ENCODE peak calls at places on chromosomes 4 and X, in six cellular contexts. P, I, F, O, G and A are unnamed samples.

GRCh38 chrX:95044331-95044730 is 1370.3 kb downstream of the FAM133A start:
- DNase-seq in P (no peak), I (no peak), F (no peak), O (no peak), G (no peak), A (no peak)

GRCh38 chr4:127776620-127777019 is 5.5 kb upstream of the HSPA4L start:
- DNase-seq in P (no peak), I (no peak), F (no peak), O (no peak), G (no peak), A (no peak)

GRCh38 chrX:104647084-104647483 is 81.1 kb downstream of the IL1RAPL2 start:
- DNase-seq in P (no peak), I (peak; percentile 15), F (no peak), O (no peak), G (no peak), A (no peak)

GRCh38 chr4:39976945-39977488 is 694 bp downstream of the PDS5A start:
- DNase-seq in P (peak; percentile 42), I (peak; percentile 91), F (peak; percentile 56), O (no peak), G (peak; percentile 72), A (no peak)

GRCh38 chr4:96093057-96093456 is 253.2 kb downstream of the PDHA2 start:
- DNase-seq in P (no peak), I (no peak), F (no peak), O (no peak), G (no peak), A (no peak)

GRCh38 chr4:52640808-52641595 is 18.1 kb downstream of the USP46 start:
- DNase-seq in P (peak; percentile 65), I (no peak), F (no peak), O (no peak), G (no peak), A (no peak)

GRCh38 chr4:73575667-73576066 is 44.6 kb downstream of the RASSF6 start:
- DNase-seq in P (no peak), I (no peak), F (no peak), O (no peak), G (no peak), A (no peak)

GRCh38 chrX:87064522-87064921 is 453.1 kb upstream of the KLHL4 start:
- DNase-seq in P (no peak), I (no peak), F (no peak), O (no peak), G (no peak), A (no peak)

GRCh38 chr4:142579483-142579882 is 266.6 kb downstream of the INPP4B start:
- DNase-seq in P (no peak), I (no peak), F (no peak), O (no peak), G (no peak), A (no peak)

GRCh38 chr4:116796022-116796421 is 289.4 kb downstream of the TRAM1L1 start:
- DNase-seq in P (no peak), I (no peak), F (no peak), O (no peak), G (no peak), A (no peak)

GRCh38 chr4:113467581-113467980 is 294.0 kb downstream of the CAMK2D start:
- DNase-seq in P (peak; percentile 76), I (no peak), F (no peak), O (peak; percentile 38), G (no peak), A (no peak)

GRCh38 chrX:103356897-103357296 is 591 bp downstream of the TCEAL9 start:
- DNase-seq in P (peak; percentile 28), I (peak; percentile 48), F (peak; percentile 59), O (no peak), G (no peak), A (no peak)

GRCh38 chr4:130192787-130193186 is 1096.8 kb downstream of the C4orf33 start:
- DNase-seq in P (no peak), I (no peak), F (no peak), O (no peak), G (no peak), A (no peak)
- H3K36me3 ChIP-seq in P (no peaks in the 10 kb centered on the region), I (no peaks in the 10 kb centered on the region), F (no peaks in the 10 kb centered on the region), O (no peaks in the 10 kb centered on the region), G (no peaks in the 10 kb centered on the region), A (no peaks in the 10 kb centered on the region)

GRCh38 chr4:89835413-89835812 is 1.5 kb downstream of the SNCA start:
- DNase-seq in P (no peak), I (no peak), F (no peak), O (no peak), G (no peak), A (no peak)
- TF ChIP-seq CTCF in P (no peak), I (no peak), F (no peak), O (no peak), G (no peak), A (no peak)

GRCh38 chr4:138193963-138194362 is 48.2 kb downstream of the SLC7A11 start:
- DNase-seq in P (no peak), I (no peak), F (no peak), O (no peak), G (no peak), A (no peak)
- H3K36me3 ChIP-seq in P (no peaks in the 10 kb centered on the region), I (no peaks in the 10 kb centered on the region), F (no peaks in the 10 kb centered on the region), O (peaks cover 2% of the 10 kb centered on the region), G (no peaks in the 10 kb centered on the region), A (peaks cover 47% of the 10 kb centered on the region)

DNA sequence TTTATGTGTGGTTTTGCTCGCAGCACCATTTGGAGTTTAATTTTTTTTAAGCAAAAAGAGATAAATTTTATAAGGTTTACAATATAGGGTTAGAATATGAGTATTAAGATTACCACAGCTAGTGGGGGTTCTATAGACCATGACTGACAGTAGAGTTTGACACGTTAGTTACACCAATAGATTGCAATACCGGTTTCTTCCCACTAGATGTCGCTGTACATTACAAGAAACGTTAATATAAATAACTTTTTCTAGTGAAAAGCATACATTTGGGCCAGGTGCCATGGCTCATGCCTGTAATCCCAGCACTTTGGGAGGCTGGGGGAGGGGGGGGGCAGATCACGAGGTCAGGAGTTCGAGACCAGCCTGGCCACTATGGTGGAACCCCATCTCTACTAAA is 433.6 kb downstream of the MAGEB5 start:
- DNase-seq in P (peak; percentile 8), I (no peak), F (no peak), O (no peak), G (no peak), A (no peak)
- TF ChIP-seq CTCF in P (peak; percentile 24), I (no peak), F (no peak), O (peak; percentile 36), G (no peak), A (peak; percentile 72)